ENCODE peak calls at places on chromosomes 7 and 10, in ten cellular contexts. D, A, X, T, Q, V, Y, H, W and G are unnamed samples.
A peak's percentile ranks its signal among the peaks of the same experiment; 100 is the strongest.

GRCh38 chr7:133265821-133266220 is 12.9 kb downstream of the EXOC4 start:
- DNase-seq in D (peak; percentile 34), A (no peak), X (no peak), T (no peak), Q (peak; percentile 42), V (no peak), Y (no peak), H (peak; percentile 21), W (no peak), G (no peak)

GRCh38 chr10:852386-852785 is 79.1 kb downstream of the LARP4B start:
- DNase-seq in D (no peak), A (no peak), X (no peak), T (no peak), Q (no peak), V (no peak), Y (no peak), H (no peak), W (no peak), G (no peak)

GRCh38 chr10:112271982-112272381 is 11.2 kb upstream of the TECTB start:
- DNase-seq in D (peak; percentile 4), A (no peak), X (no peak), T (no peak), Q (peak; percentile 41), V (no peak), Y (no peak), H (peak; percentile 85), W (no peak), G (no peak)

GRCh38 chr10:48518412-48518811 is 86.5 kb downstream of the ARHGAP22 start:
- DNase-seq in D (no peak), A (no peak), X (no peak), T (no peak), Q (no peak), V (no peak), Y (no peak), H (no peak), W (no peak), G (no peak)

GRCh38 chr10:47348138-47348651 is at the start of gene RBP3:
- DNase-seq in D (no peak), A (no peak), X (no peak), T (no peak), Q (no peak), V (peak; percentile 51), Y (no peak), H (no peak), W (no peak), G (peak; percentile 93)

GRCh38 chr7:129053938-129054437 is 923 bp downstream of the TNPO3 start:
- DNase-seq in D (peak; percentile 18), A (no peak), X (no peak), T (no peak), Q (peak; percentile 50), V (no peak), Y (no peak), H (peak; percentile 32), W (no peak), G (no peak)

GRCh38 chr10:86376852-86377796 is 10.5 kb upstream of the GRID1 start:
- DNase-seq in D (no peak), A (peak; percentile 69), X (peak; percentile 85), T (peak; percentile 82), Q (peak; percentile 63), V (peak; percentile 78), Y (peak; percentile 83), H (peak; percentile 28), W (peak; percentile 78), G (peak; percentile 83)

GRCh38 chr10:5751854-5752253 is 61.4 kb downstream of the GDI2 start:
- DNase-seq in D (no peak), A (no peak), X (peak; percentile 20), T (no peak), Q (no peak), V (no peak), Y (no peak), H (no peak), W (no peak), G (no peak)

GRCh38 chr7:31493714-31494181 is 20.1 kb upstream of the ITPRID1 start:
- DNase-seq in D (peak; percentile 49), A (peak; percentile 77), X (peak; percentile 43), T (no peak), Q (peak; percentile 54), V (no peak), Y (peak; percentile 18), H (no peak), W (peak; percentile 22), G (no peak)

GRCh38 chr10:103791858-103792257 is 63.5 kb downstream of the SH3PXD2A start:
- DNase-seq in D (no peak), A (no peak), X (no peak), T (no peak), Q (no peak), V (no peak), Y (no peak), H (no peak), W (no peak), G (no peak)

GRCh38 chr10:659710-660141 is 29.7 kb downstream of the DIP2C start:
- DNase-seq in D (peak; percentile 89), A (no peak), X (no peak), T (peak; percentile 53), Q (peak; percentile 74), V (peak; percentile 59), Y (no peak), H (peak; percentile 87), W (no peak), G (no peak)

GRCh38 chr7:28130277-28130676 is 50.3 kb downstream of the JAZF1 start:
- DNase-seq in D (peak; percentile 41), A (no peak), X (no peak), T (peak; percentile 83), Q (peak; percentile 54), V (no peak), Y (no peak), H (peak; percentile 95), W (no peak), G (no peak)

GRCh38 chr7:149071641-149072437 is 18.7 kb downstream of the ZNF786 start:
- DNase-seq in D (no peak), A (no peak), X (peak; percentile 93), T (peak; percentile 34), Q (no peak), V (no peak), Y (no peak), H (peak; percentile 5), W (no peak), G (peak; percentile 29)

GRCh38 chr10:97355571-97355975 is 21.0 kb upstream of the FRAT2 start:
- DNase-seq in D (no peak), A (no peak), X (peak; percentile 74), T (no peak), Q (peak; percentile 34), V (no peak), Y (peak; percentile 36), H (no peak), W (peak; percentile 29), G (no peak)

GRCh38 chr7:30214651-30215137 is 69.7 kb upstream of the ZNRF2 start:
- DNase-seq in D (no peak), A (no peak), X (no peak), T (no peak), Q (no peak), V (no peak), Y (no peak), H (no peak), W (no peak), G (no peak)

DNA sequence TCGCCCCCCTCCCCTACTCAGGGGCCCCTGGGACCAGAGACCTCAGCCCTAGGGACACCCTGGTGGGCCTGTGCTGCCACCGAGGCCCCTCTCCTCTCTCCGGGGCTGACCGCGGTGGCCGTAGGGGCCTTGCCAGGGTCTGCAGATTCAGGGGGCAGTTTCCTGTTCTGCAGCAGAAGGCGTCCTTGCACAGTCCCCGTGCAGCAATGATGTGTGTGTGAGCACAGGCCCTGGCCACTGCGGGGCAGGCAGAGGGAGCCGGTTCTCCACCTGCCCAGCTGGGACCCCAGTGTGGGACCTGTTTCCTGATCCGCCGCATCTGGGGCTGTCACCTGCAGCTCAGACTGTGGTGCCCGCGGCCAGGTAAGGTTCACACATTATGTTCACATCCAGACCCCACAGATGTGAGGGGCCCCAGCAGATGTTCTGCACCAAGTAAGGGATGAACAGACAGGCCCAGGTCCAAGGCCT is 60.7 kb upstream of the DNAJB6 start:
- DNase-seq in D (no peak), A (no peak), X (no peak), T (peak; percentile 55), Q (no peak), V (peak; percentile 61), Y (no peak), H (no peak), W (no peak), G (no peak)
- H3K27ac ChIP-seq in D (no peak overlapping the region), A (no peak overlapping the region), X (no peak overlapping the region), T (no peak overlapping the region), Q (no peak overlapping the region), V (no peak overlapping the region), Y (no peak overlapping the region), H (no peak overlapping the region), W (no peak overlapping the region), G (no peak overlapping the region)

GRCh38 chr7:158354861-158355260 is 232.8 kb downstream of the PTPRN2 start:
- DNase-seq in D (no peak), A (no peak), X (no peak), T (no peak), Q (no peak), V (peak; percentile 3), Y (no peak), H (no peak), W (no peak), G (no peak)

GRCh38 chr7:158355456-158356065 is 232.1 kb downstream of the PTPRN2 start:
- DNase-seq in D (no peak), A (peak; percentile 58), X (peak; percentile 52), T (peak; percentile 29), Q (no peak), V (peak; percentile 33), Y (no peak), H (no peak), W (peak; percentile 17), G (peak; percentile 60)

GRCh38 chr7:158356454-158356853 is 231.2 kb downstream of the PTPRN2 start:
- DNase-seq in D (no peak), A (no peak), X (no peak), T (no peak), Q (no peak), V (no peak), Y (no peak), H (no peak), W (no peak), G (no peak)

GRCh38 chr7:158351481-158351880 is 236.1 kb downstream of the PTPRN2 start:
- DNase-seq in D (no peak), A (no peak), X (no peak), T (peak; percentile 34), Q (no peak), V (peak; percentile 13), Y (no peak), H (no peak), W (no peak), G (no peak)

GRCh38 chr7:158353606-158354570 is 233.7 kb downstream of the PTPRN2 start:
- DNase-seq in D (no peak), A (peak; percentile 61), X (peak; percentile 69), T (peak; percentile 14), Q (peak; percentile 8), V (peak; percentile 23), Y (peak; percentile 19), H (no peak), W (peak; percentile 30), G (peak; percentile 57)
- TF ChIP-seq CTCF in D (peak; percentile 29), A (peak; percentile 82), X (peak; percentile 74), T (no peak), Q (peak; percentile 30), V (no peak), Y (peak; percentile 46), H (peak; percentile 2), W (peak; percentile 41), G (peak; percentile 85)

GRCh38 chr10:27759483-27760281 is 14.1 kb upstream of the MKX start:
- DNase-seq in D (no peak), A (peak; percentile 21), X (peak; percentile 19), T (no peak), Q (no peak), V (no peak), Y (no peak), H (no peak), W (no peak), G (no peak)
- H3K36me3 ChIP-seq in D (no peaks in the 10 kb centered on the region), A (no peaks in the 10 kb centered on the region), X (no peaks in the 10 kb centered on the region), T (no peaks in the 10 kb centered on the region), Q (no peaks in the 10 kb centered on the region), V (no peaks in the 10 kb centered on the region), Y (no peaks in the 10 kb centered on the region), H (no peaks in the 10 kb centered on the region), W (no peaks in the 10 kb centered on the region), G (no peaks in the 10 kb centered on the region)

GRCh38 chr7:47482013-47482761 is 99.7 kb downstream of the TNS3 start:
- DNase-seq in D (peak; percentile 97), A (peak; percentile 83), X (no peak), T (no peak), Q (peak; percentile 80), V (peak; percentile 88), Y (no peak), H (peak; percentile 98), W (no peak), G (no peak)
- H3K27ac ChIP-seq in D (peak overlapping the region; percentile 94), A (peak overlapping the region; percentile 80), X (no peak overlapping the region), T (peak overlapping the region; percentile 66), Q (peak overlapping the region; percentile 98), V (peak overlapping the region; percentile 80), Y (peak overlapping the region; percentile 51), H (peak overlapping the region; percentile 84), W (peak overlapping the region; percentile 30), G (no peak overlapping the region)